ENCODE peak calls at places on chromosomes 11 and 22, in seven cellular contexts. C, Q, V, B, L, N and D are unnamed samples.

GRCh38 chr11:9574806-9575530 is 1.5 kb downstream of the WEE1 start:
- DNase-seq in C (peak; percentile 91), Q (peak; percentile 7), V (peak; percentile 35), B (peak; percentile 66), L (no peak), N (no peak), D (no peak)

GRCh38 chr11:122170815-122171475 is 54.9 kb upstream of the BLID start:
- DNase-seq in C (peak; percentile 94), Q (no peak), V (no peak), B (no peak), L (no peak), N (no peak), D (no peak)

GRCh38 chr11:86360775-86361395 is 13.8 kb upstream of the CCDC81 start:
- DNase-seq in C (peak; percentile 55), Q (no peak), V (no peak), B (no peak), L (no peak), N (no peak), D (no peak)

GRCh38 chr11:119055901-119056300 is 1.1 kb downstream of the HYOU1 start:
- DNase-seq in C (peak; percentile 57), Q (no peak), V (no peak), B (no peak), L (no peak), N (no peak), D (no peak)

GRCh38 chr22:41449321-41449720 is 2.7 kb upstream of the TOB2 start:
- DNase-seq in C (no peak), Q (no peak), V (no peak), B (no peak), L (no peak), N (no peak), D (peak; percentile 54)

GRCh38 chr11:120316880-120317688 is 8.0 kb upstream of the TLCD5 start:
- DNase-seq in C (no peak), Q (no peak), V (no peak), B (peak; percentile 90), L (no peak), N (no peak), D (no peak)

GRCh38 chr22:50733521-50734342 is 4.3 kb upstream of the ACR start:
- DNase-seq in C (peak; percentile 34), Q (no peak), V (peak; percentile 9), B (peak; percentile 12), L (no peak), N (no peak), D (peak; percentile 70)

GRCh38 chr11:2382927-2383822 is 6.1 kb downstream of the CD81 start:
- DNase-seq in C (no peak), Q (no peak), V (peak; percentile 59), B (no peak), L (no peak), N (no peak), D (peak; percentile 86)

GRCh38 chr11:113505046-113505445 is 29.8 kb upstream of the DRD2 start:
- DNase-seq in C (no peak), Q (no peak), V (no peak), B (no peak), L (no peak), N (no peak), D (no peak)

GRCh38 chr22:23082534-23083314 is 12.4 kb downstream of the GNAZ start:
- DNase-seq in C (no peak), Q (no peak), V (no peak), B (no peak), L (no peak), N (no peak), D (no peak)

GRCh38 chr22:42880815-42881214 is 23.7 kb upstream of the ARFGAP3 start:
- DNase-seq in C (no peak), Q (no peak), V (no peak), B (no peak), L (no peak), N (no peak), D (no peak)

GRCh38 chr22:20566420-20567260 is 59.2 kb downstream of the MED15 start:
- DNase-seq in C (peak; percentile 89), Q (peak; percentile 82), V (no peak), B (no peak), L (peak; percentile 37), N (peak; percentile 88), D (peak; percentile 79)

GRCh38 chr11:34245043-34245442 is 112.8 kb downstream of the ABTB2 start:
- DNase-seq in C (no peak), Q (no peak), V (no peak), B (no peak), L (no peak), N (no peak), D (no peak)